ENCODE peak calls at places on chromosomes 4 and X, in six cellular contexts. One of them, this sample, is unnamed.

GRCh38 chr4:82583897-82584604 is 22.3 kb upstream of the TMEM150C start:
- DNase-seq in glomerular endothelial cell: no peak
- DNase-seq in GM12865: no peak
- DNase-seq in LHCN-M2: no peak
- DNase-seq in NCI-H510A treated with DMSO at 0.1 percent for 48 hours: no peak
- DNase-seq in tibial artery: no peak
- DNase-seq in this sample: no peak

GRCh38 chr4:61210186-61210939 is 10.2 kb downstream of the ADGRL3 start:
- DNase-seq in glomerular endothelial cell: no peak
- DNase-seq in GM12865: no peak
- DNase-seq in LHCN-M2: no peak
- DNase-seq in NCI-H510A treated with DMSO at 0.1 percent for 48 hours: no peak
- DNase-seq in tibial artery: no peak
- DNase-seq in this sample: no peak

GRCh38 chr4:176198316-176198903 is 3.0 kb upstream of the SPATA4 start:
- DNase-seq in glomerular endothelial cell: no peak
- DNase-seq in GM12865: no peak
- DNase-seq in LHCN-M2: no peak
- DNase-seq in NCI-H510A treated with DMSO at 0.1 percent for 48 hours: peak; percentile 59
- DNase-seq in tibial artery: no peak
- DNase-seq in this sample: no peak

GRCh38 chr4:47536956-47537355 is 51.9 kb downstream of the ATP10D start:
- DNase-seq in glomerular endothelial cell: no peak
- DNase-seq in GM12865: no peak
- DNase-seq in LHCN-M2: no peak
- DNase-seq in NCI-H510A treated with DMSO at 0.1 percent for 48 hours: no peak
- DNase-seq in tibial artery: no peak
- DNase-seq in this sample: no peak

GRCh38 chrX:23811135-23811781 is 28.3 kb downstream of the SAT1 start:
- DNase-seq in glomerular endothelial cell: no peak
- DNase-seq in GM12865: no peak
- DNase-seq in LHCN-M2: no peak
- DNase-seq in NCI-H510A treated with DMSO at 0.1 percent for 48 hours: no peak
- DNase-seq in tibial artery: peak; percentile 40
- DNase-seq in this sample: peak; percentile 31

GRCh38 chr4:75845992-75846391 is 56.3 kb downstream of the PPEF2 start:
- DNase-seq in glomerular endothelial cell: no peak
- DNase-seq in GM12865: no peak
- DNase-seq in LHCN-M2: no peak
- DNase-seq in NCI-H510A treated with DMSO at 0.1 percent for 48 hours: no peak
- DNase-seq in tibial artery: no peak
- DNase-seq in this sample: no peak

GRCh38 chr4:41410049-41410448 is 127.9 kb upstream of the LIMCH1 start:
- DNase-seq in glomerular endothelial cell: no peak
- DNase-seq in GM12865: no peak
- DNase-seq in LHCN-M2: no peak
- DNase-seq in NCI-H510A treated with DMSO at 0.1 percent for 48 hours: no peak
- DNase-seq in tibial artery: no peak
- DNase-seq in this sample: no peak

GRCh38 chrX:77426811-77427210 is 20.4 kb upstream of the FGF16 start:
- DNase-seq in glomerular endothelial cell: no peak
- DNase-seq in GM12865: no peak
- DNase-seq in LHCN-M2: peak; percentile 83
- DNase-seq in NCI-H510A treated with DMSO at 0.1 percent for 48 hours: no peak
- DNase-seq in tibial artery: no peak
- DNase-seq in this sample: no peak

GRCh38 chr4:153318696-153319320 is 25.7 kb upstream of the MND1 start:
- DNase-seq in glomerular endothelial cell: no peak
- DNase-seq in GM12865: peak; percentile 45
- DNase-seq in LHCN-M2: peak; percentile 48
- DNase-seq in NCI-H510A treated with DMSO at 0.1 percent for 48 hours: peak; percentile 50
- DNase-seq in tibial artery: no peak
- DNase-seq in this sample: peak; percentile 22

GRCh38 chr4:151862766-151863165 is 102.0 kb upstream of the GATB start:
- DNase-seq in glomerular endothelial cell: no peak
- DNase-seq in GM12865: no peak
- DNase-seq in LHCN-M2: peak; percentile 52
- DNase-seq in NCI-H510A treated with DMSO at 0.1 percent for 48 hours: no peak
- DNase-seq in tibial artery: no peak
- DNase-seq in this sample: no peak

GRCh38 chr4:66331761-66332160 is 661.5 kb upstream of the EPHA5 start:
- DNase-seq in glomerular endothelial cell: no peak
- DNase-seq in GM12865: no peak
- DNase-seq in LHCN-M2: no peak
- DNase-seq in NCI-H510A treated with DMSO at 0.1 percent for 48 hours: no peak
- DNase-seq in tibial artery: no peak
- DNase-seq in this sample: no peak

GRCh38 chr4:107808572-107808971 is 16.2 kb upstream of the SGMS2 start:
- DNase-seq in glomerular endothelial cell: no peak
- DNase-seq in GM12865: no peak
- DNase-seq in LHCN-M2: no peak
- DNase-seq in NCI-H510A treated with DMSO at 0.1 percent for 48 hours: no peak
- DNase-seq in tibial artery: no peak
- DNase-seq in this sample: no peak

GRCh38 chr4:111639876-111640275 is 505.4 kb upstream of the FAM241A start:
- DNase-seq in glomerular endothelial cell: no peak
- DNase-seq in GM12865: no peak
- DNase-seq in LHCN-M2: peak; percentile 56
- DNase-seq in NCI-H510A treated with DMSO at 0.1 percent for 48 hours: no peak
- DNase-seq in tibial artery: no peak
- DNase-seq in this sample: no peak

This sample was measured in RPMI8226.